ENCODE peak calls at places on chromosome 11, in six cellular contexts. H is left cardiac atrium; P is HTR-8/SVneo; K is SK-MEL-5; S is effector memory CD8-positive, alpha-beta T cell; J is mesendoderm. E is an unnamed sample.

GRCh38 chr11:65444314-65445051 is 21.9 kb downstream of the NEAT1 start:
- DNase-seq in K (peak; percentile 27), J (no peak), H (no peak), S (no peak), P (no peak), E (peak; percentile 3)

GRCh38 chr11:100719809-100720221 is 32.7 kb downstream of the ARHGAP42 start:
- DNase-seq in K (no peak), J (peak; percentile 98), S (no peak), H (peak; percentile 69), P (peak; percentile 73), E (peak; percentile 70)

GRCh38 chr11:120601566-120601965 is 90.0 kb downstream of the GRIK4 start:
- DNase-seq in P (no peak), H (no peak), J (no peak), S (no peak), K (no peak), E (no peak)

GRCh38 chr11:86551286-86551685 is 121.1 kb downstream of the ME3 start:
- DNase-seq in P (peak; percentile 81), S (no peak), H (no peak), J (peak; percentile 18), K (no peak), E (peak; percentile 98)

GRCh38 chr11:1708716-1709115 is 11.7 kb downstream of the KRTAP5-6 start:
- DNase-seq in P (no peak), S (no peak), J (no peak), H (no peak), K (no peak), E (no peak)

GRCh38 chr11:117144477-117145392 is 648 bp downstream of the PAFAH1B2 start:
- DNase-seq in S (peak; percentile 15), P (peak; percentile 56), H (peak; percentile 71), J (peak; percentile 51), K (peak; percentile 38), E (peak; percentile 72)

GRCh38 chr11:72609045-72609444 is 65.2 kb downstream of the PDE2A start:
- DNase-seq in H (no peak), J (peak; percentile 49), K (peak; percentile 60), P (no peak), S (no peak), E (no peak)

GRCh38 chr11:2789791-2790580 is 90.2 kb upstream of the KCNQ1OT1 start:
- DNase-seq in H (peak; percentile 13), S (no peak), P (no peak), K (no peak), J (no peak), E (no peak)

GRCh38 chr11:67612751-67613150 is 6.0 kb downstream of the NDUFV1 start:
- DNase-seq in K (no peak), P (no peak), S (no peak), J (no peak), H (no peak), E (no peak)